ENCODE peak calls at places on chromosome 15, in nine cellular contexts. J is colonic mucosa, L is endodermal cell, P is uterus, N is pancreas, S is left ventricle myocardium inferior, Z is K562, G is breast epithelium, U is SJSA1. V is an unnamed sample. For H3K27me3, the result is how much of the 10 kb centered on the place peaks cover.

GRCh38 chr15:92655178-92655995 is at the start of gene FAM174B:
- DNase-seq in J (peak), L (peak), P (no peak), N (peak), S (peak), Z (no peak), G (no peak), U (no peak), V (peak)

GRCh38 chr15:72782993-72783562 is 480 bp downstream of the ADPGK start:
- DNase-seq in J (peak), L (peak), P (no peak), N (peak), S (peak), Z (no peak), G (no peak), U (no peak), V (peak)

GRCh38 chr15:77118787-77119410 is 48.0 kb upstream of the TSPAN3 start:
- DNase-seq in J (peak), L (no peak), P (no peak), N (peak), S (no peak), Z (peak), G (peak), U (peak), V (peak)

GRCh38 chr15:73078722-73079121 is 26.5 kb downstream of the NEO1 start:
- DNase-seq in J (peak), L (no peak), P (no peak), N (peak), S (no peak), Z (no peak), G (no peak), U (peak), V (no peak)

GRCh38 chr15:100602822-100603393 is 519 bp downstream of the ASB7 start:
- DNase-seq in J (peak), L (peak), P (no peak), N (no peak), S (no peak), Z (peak), G (no peak), U (no peak), V (no peak)

GRCh38 chr15:99651023-99651807 is 82.0 kb downstream of the LYSMD4 start:
- DNase-seq in J (no peak), L (no peak), P (no peak), N (no peak), S (no peak), Z (no peak), G (no peak), U (no peak), V (peak)

GRCh38 chr15:99438222-99438592 is 127.6 kb upstream of the MEF2A start:
- DNase-seq in J (no peak), L (peak), P (peak), N (no peak), S (no peak), Z (no peak), G (peak), U (no peak), V (peak)

GRCh38 chr15:99006146-99006545 is 1.4 kb downstream of the PGPEP1L start:
- DNase-seq in J (peak), L (no peak), P (no peak), N (no peak), S (no peak), Z (no peak), G (no peak), U (no peak), V (no peak)

GRCh38 chr15:82646250-82647044 is 716 bp downstream of the CPEB1 start:
- DNase-seq in J (no peak), L (peak), P (peak), N (peak), S (no peak), Z (peak), G (no peak), U (no peak), V (peak)

GRCh38 chr15:58477228-58477627 is 45.4 kb downstream of the LIPC start:
- DNase-seq in J (no peak), L (no peak), P (no peak), N (no peak), S (no peak), Z (no peak), G (no peak), U (no peak), V (no peak)

GRCh38 chr15:52020253-52021085 is 1.4 kb downstream of the MAPK6 start:
- DNase-seq in J (no peak), L (no peak), P (no peak), N (peak), S (no peak), Z (no peak), G (no peak), U (no peak), V (no peak)

GRCh38 chr15:48358229-48358641 is 27.0 kb downstream of the DUT start:
- DNase-seq in J (no peak), L (no peak), P (no peak), N (no peak), S (no peak), Z (peak), G (no peak), U (peak), V (no peak)

GRCh38 chr15:87121357-87121756 is 1041.7 kb downstream of the AGBL1 start:
- DNase-seq in J (no peak), L (no peak), P (no peak), N (no peak), S (no peak), Z (no peak), G (no peak), U (no peak), V (no peak)

GRCh38 chr15:28936081-28936480 is 50.3 kb downstream of the APBA2 start:
- DNase-seq in J (no peak), L (no peak), P (no peak), N (no peak), S (no peak), Z (no peak), G (no peak), U (no peak), V (peak)

GRCh38 chr15:60006203-60006782 is 2.2 kb downstream of the FOXB1 start:
- DNase-seq in J (peak), L (peak), P (no peak), N (no peak), S (no peak), Z (peak), G (no peak), U (peak), V (no peak)

GRCh38 chr15:84749111-84749991 is 959 bp downstream of the ZNF592 start:
- DNase-seq in J (peak), L (peak), P (peak), N (peak), S (peak), Z (peak), G (peak), U (peak), V (peak)

GRCh38 chr15:70604671-70605070 is 158.7 kb downstream of the UACA start:
- DNase-seq in J (no peak), L (peak), P (no peak), N (no peak), S (no peak), Z (no peak), G (no peak), U (no peak), V (peak)

GRCh38 chr15:34154725-34155204 is 52.9 kb downstream of the PGBD4 start:
- DNase-seq in J (no peak), L (peak), P (no peak), N (no peak), S (no peak), Z (peak), G (no peak), U (peak), V (no peak)

GRCh38 chr15:78384651-78385050 is 44.5 kb downstream of the CRABP1 start:
- DNase-seq in J (no peak), L (no peak), P (no peak), N (no peak), S (no peak), Z (no peak), G (no peak), U (no peak), V (no peak)

GRCh38 chr15:57921371-57921770 is 144.1 kb downstream of the ALDH1A2 start:
- DNase-seq in J (no peak), L (no peak), P (peak), N (no peak), S (no peak), Z (no peak), G (no peak), U (no peak), V (no peak)

GRCh38 chr15:80105193-80105984 is 45.9 kb downstream of the ZFAND6 start:
- DNase-seq in J (no peak), L (no peak), P (no peak), N (no peak), S (no peak), Z (no peak), G (no peak), U (peak), V (no peak)

GRCh38 chr15:85741021-85741421 is 53.7 kb downstream of the KLHL25 start:
- DNase-seq in J (no peak), L (peak), P (no peak), N (no peak), S (no peak), Z (no peak), G (no peak), U (no peak), V (peak)

GRCh38 chr15:97301166-97301565 is 659.3 kb upstream of the ARRDC4 start:
- DNase-seq in J (no peak), L (peak), P (no peak), N (no peak), S (no peak), Z (no peak), G (no peak), U (no peak), V (no peak)

GRCh38 chr15:40038654-40039543 is at the start of gene SRP14:
- DNase-seq in J (peak), L (peak), P (peak), N (peak), S (peak), Z (peak), G (peak), U (peak), V (peak)

GRCh38 chr15:73370151-73370550 is 1.4 kb upstream of the HCN4 start:
- DNase-seq in J (no peak), L (no peak), P (no peak), N (no peak), S (no peak), Z (no peak), G (no peak), U (no peak), V (no peak)

GRCh38 chr15:91853968-91854943 is 748 bp downstream of the SLCO3A1 start:
- DNase-seq in J (peak), L (peak), P (peak), N (peak), S (peak), Z (no peak), G (peak), U (peak), V (no peak)

GRCh38 chr15:99536422-99537033 is 29.3 kb upstream of the MEF2A start:
- DNase-seq in J (no peak), L (no peak), P (no peak), N (no peak), S (no peak), Z (no peak), G (peak), U (peak), V (peak)

GRCh38 chr15:31032959-31033358 is 41.5 kb upstream of the MTMR10 start:
- DNase-seq in J (no peak), L (no peak), P (no peak), N (no peak), S (no peak), Z (no peak), G (no peak), U (peak), V (no peak)

GRCh38 chr15:40941528-40942336 is 11.5 kb upstream of the CHAC1 start:
- DNase-seq in J (peak), L (peak), P (peak), N (peak), S (peak), Z (peak), G (peak), U (peak), V (peak)

GRCh38 chr15:40308844-40309189 is 1.1 kb upstream of the PLCB2 start:
- DNase-seq in J (no peak), L (no peak), P (no peak), N (no peak), S (no peak), Z (peak), G (no peak), U (peak), V (peak)

DNA sequence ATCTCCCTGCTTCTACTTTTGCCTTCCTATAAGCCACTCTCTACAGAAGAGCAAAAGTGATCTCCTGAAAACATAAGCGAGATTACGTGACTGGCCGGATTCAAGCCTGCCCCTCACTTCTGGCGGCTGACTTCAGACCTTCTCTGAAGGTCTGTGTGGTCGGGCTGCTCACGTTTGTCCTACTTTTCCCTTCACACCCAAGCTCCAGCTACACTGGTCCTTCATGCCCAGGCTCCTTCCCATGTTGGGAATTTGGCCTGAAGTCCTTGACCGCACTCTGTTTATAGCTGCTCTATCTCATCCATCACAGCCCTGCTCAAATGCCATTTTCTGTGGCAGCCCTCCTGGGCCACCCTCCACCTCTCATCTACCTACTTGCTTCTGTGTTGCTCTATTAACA is 6.7 kb upstream of the PLA2G4E start:
- DNase-seq in J (no peak), L (no peak), P (no peak), N (no peak), S (no peak), Z (no peak), G (no peak), U (no peak), V (no peak)
- H3K4me3 ChIP-seq in J (no peak), L (no peak), P (no peak), N (no peak), S (no peak), Z (no peak), G (no peak), U (no peak), V (no peak)

GRCh38 chr15:69143756-69144436 is 16.5 kb upstream of the GLCE start:
- DNase-seq in J (no peak), L (peak), P (no peak), N (no peak), S (no peak), Z (no peak), G (no peak), U (no peak), V (no peak)
- H3K27ac ChIP-seq in J (no peak), L (no peak), P (no peak), N (no peak), S (no peak), Z (no peak), G (no peak), U (no peak), V (no peak)

DNA sequence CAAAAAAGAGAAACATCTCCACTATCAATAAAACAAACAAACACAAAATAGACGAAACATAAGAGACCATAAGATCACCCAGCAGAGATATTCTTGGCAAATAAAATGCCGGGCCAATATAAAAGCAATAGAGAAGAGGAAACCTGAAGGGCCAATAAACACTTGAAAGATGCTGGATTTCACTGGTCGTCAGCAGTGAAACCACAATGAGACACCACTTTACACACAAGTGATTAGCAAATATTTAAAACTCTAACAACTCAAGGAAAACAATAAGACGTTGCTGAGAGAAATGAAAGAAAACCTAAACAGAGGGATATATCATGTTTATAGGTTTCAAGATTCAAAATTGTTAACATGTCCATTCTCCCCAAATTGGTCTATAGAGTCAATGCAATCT is 148.5 kb downstream of the WDR76 start:
- DNase-seq in J (no peak), L (no peak), P (no peak), N (no peak), S (no peak), Z (no peak), G (no peak), U (no peak), V (no peak)
- H3K27me3 ChIP-seq in J (under half), L (under half), P (under half), N (under half), S (under half), Z (under half), G (under half), U (under half), V (under half)

DNA sequence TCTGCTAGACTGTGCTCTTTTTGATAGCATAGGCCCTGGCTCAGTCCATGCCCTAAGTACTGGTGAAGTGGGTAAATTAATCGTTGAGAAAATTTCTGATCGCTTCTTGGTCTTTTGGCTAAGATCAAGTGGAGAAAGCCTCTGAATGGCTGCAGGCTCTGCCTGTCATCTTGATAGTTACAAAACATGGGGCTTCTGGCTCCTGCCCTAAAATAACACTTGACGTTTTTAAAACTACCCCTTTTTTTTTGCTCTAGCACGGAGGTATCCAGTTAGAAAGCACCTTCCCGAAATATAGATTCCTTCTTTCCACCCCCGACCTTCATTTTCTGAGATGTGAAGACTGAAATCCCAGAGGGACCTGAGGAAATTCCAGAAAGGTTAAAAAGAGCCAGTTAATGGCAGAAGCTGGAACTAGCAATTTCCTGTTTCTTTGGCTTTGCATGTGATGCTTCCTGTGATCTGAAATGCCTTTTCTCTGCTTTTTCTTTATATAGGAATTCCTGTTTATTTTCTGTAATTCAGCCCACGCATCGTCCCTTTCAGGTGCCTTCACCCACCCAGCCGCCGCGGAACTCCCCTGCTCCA is 802 bp upstream of the C2CD4B start:
- DNase-seq in J (no peak), L (no peak), P (no peak), N (no peak), S (no peak), Z (no peak), G (no peak), U (no peak), V (no peak)
- H3K4me3 ChIP-seq in J (no peak), L (no peak), P (no peak), N (no peak), S (peak), Z (no peak), G (no peak), U (no peak), V (peak)

GRCh38 chr15:69513986-69514385 is 61.4 kb downstream of the RPLP1 start:
- DNase-seq in J (no peak), L (no peak), P (no peak), N (no peak), S (no peak), Z (no peak), G (no peak), U (no peak), V (no peak)

GRCh38 chr15:69509131-69509530 is 56.5 kb downstream of the RPLP1 start:
- DNase-seq in J (no peak), L (peak), P (no peak), N (no peak), S (no peak), Z (no peak), G (no peak), U (no peak), V (no peak)

GRCh38 chr15:69508659-69509058 is 56.0 kb downstream of the RPLP1 start:
- DNase-seq in J (no peak), L (no peak), P (no peak), N (no peak), S (no peak), Z (no peak), G (no peak), U (no peak), V (no peak)

GRCh38 chr15:69513450-69513849 is 60.8 kb downstream of the RPLP1 start:
- DNase-seq in J (no peak), L (no peak), P (no peak), N (no peak), S (no peak), Z (no peak), G (no peak), U (no peak), V (no peak)

DNA sequence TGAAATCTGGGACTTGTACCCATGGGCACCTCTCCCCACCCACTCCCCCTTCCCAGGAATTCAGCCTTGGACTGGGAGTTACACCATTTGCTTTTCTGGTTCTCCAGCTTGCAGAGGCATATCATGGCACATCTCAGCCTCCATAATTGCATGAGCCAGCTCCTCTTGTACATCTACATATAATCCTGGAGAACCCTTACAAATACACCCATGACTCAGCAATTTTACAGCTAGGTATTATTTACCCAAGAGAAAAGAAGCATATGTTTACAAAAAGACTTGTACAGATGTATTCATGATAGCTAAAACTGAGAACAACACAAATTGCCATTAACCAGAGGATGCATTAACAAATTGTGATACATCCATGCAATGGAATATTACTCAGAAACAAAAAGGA is 58.4 kb downstream of the RPLP1 start:
- DNase-seq in J (no peak), L (no peak), P (no peak), N (no peak), S (no peak), Z (no peak), G (no peak), U (no peak), V (no peak)
- H3K27ac ChIP-seq in J (no peak), L (no peak), P (no peak), N (no peak), S (no peak), Z (no peak), G (no peak), U (no peak), V (no peak)

DNA sequence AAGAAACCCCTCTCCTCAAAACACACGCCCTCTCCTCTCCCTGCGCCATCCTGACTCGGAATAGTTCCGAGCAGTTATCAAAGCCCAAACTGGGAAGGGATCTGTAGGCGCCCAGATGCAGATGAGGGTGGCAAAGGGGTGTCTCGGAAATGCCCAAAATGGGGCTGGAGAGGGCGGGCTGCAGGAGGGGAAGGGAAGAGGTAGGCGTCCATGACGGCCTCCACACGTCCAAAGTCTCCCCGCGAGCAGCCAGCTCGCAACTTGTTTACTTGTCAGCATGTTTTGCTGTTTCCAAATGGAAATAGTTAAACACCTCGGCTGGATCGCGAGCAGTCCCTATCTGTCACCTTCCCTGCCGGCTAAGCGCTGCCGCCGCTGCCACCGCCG is 1.4 kb downstream of the NTRK3 start:
- DNase-seq in J (no peak), L (no peak), P (no peak), N (no peak), S (no peak), Z (no peak), G (no peak), U (no peak), V (no peak)
- H3K27me3 ChIP-seq in J (under half), L (half or more), P (under half), N (under half), S (half or more), Z (under half), G (under half), U (under half), V (under half)

GRCh38 chr15:66505818-66506217 is 692 bp downstream of the ZWILCH start:
- DNase-seq in J (no peak), L (no peak), P (no peak), N (no peak), S (no peak), Z (no peak), G (no peak), U (no peak), V (no peak)

GRCh38 chr15:66505430-66505811 is 295 bp downstream of the ZWILCH start:
- DNase-seq in J (no peak), L (no peak), P (no peak), N (no peak), S (no peak), Z (no peak), G (no peak), U (no peak), V (no peak)

GRCh38 chr15:66503780-66504562 is 684 bp downstream of the RPL4 start:
- DNase-seq in J (no peak), L (no peak), P (no peak), N (no peak), S (no peak), Z (peak), G (no peak), U (no peak), V (no peak)

GRCh38 chr15:66504563-66505429 is at the start of the genes RPL4 and ZWILCH:
- DNase-seq in J (peak), L (peak), P (peak), N (peak), S (peak), Z (peak), G (peak), U (peak), V (peak)

GRCh38 chr15:66502491-66502890 is 2.2 kb downstream of the RPL4 start:
- DNase-seq in J (no peak), L (no peak), P (no peak), N (no peak), S (no peak), Z (no peak), G (no peak), U (no peak), V (peak)
- H3K4me3 ChIP-seq in J (no peak), L (peak), P (no peak), N (no peak), S (no peak), Z (peak), G (no peak), U (no peak), V (peak)